ENCODE peak calls at places on chromosomes 16 and 17, in four cellular contexts. Z, P, C and K are unnamed samples.

GRCh38 chr16:58792188-58792587 is 58.1 kb upstream of the GOT2 start:
- DNase-seq in Z (no peak), P (no peak), C (no peak), K (no peak)

GRCh38 chr16:10087151-10087550 is 95.1 kb downstream of the GRIN2A start:
- DNase-seq in Z (no peak), P (no peak), C (no peak), K (no peak)

GRCh38 chr17:21523482-21524210 is 147.5 kb downstream of the KCNJ12 start:
- DNase-seq in Z (no peak), P (no peak), C (no peak), K (no peak)

GRCh38 chr17:79645777-79646088 is 34.9 kb upstream of the RBFOX3 start:
- DNase-seq in Z (no peak), P (no peak), C (no peak), K (no peak)

GRCh38 chr17:78925662-78926555 is 722 bp upstream of the TIMP2 start:
- DNase-seq in Z (peak; percentile 87), P (peak; percentile 70), C (no peak), K (peak; percentile 70)

GRCh38 chr17:73589096-73589980 is 54.9 kb downstream of the SDK2 start:
- DNase-seq in Z (no peak), P (no peak), C (no peak), K (no peak)

GRCh38 chr17:60743812-60744211 is 66.2 kb downstream of the BCAS3 start:
- DNase-seq in Z (no peak), P (peak; percentile 10), C (no peak), K (no peak)

GRCh38 chr17:38588775-38589174 is 17.0 kb downstream of the SRCIN1 start:
- DNase-seq in Z (no peak), P (no peak), C (no peak), K (no peak)

GRCh38 chr16:85366031-85366763 is 246.9 kb upstream of the GSE1 start:
- DNase-seq in Z (no peak), P (no peak), C (no peak), K (no peak)

GRCh38 chr17:61454095-61454931 is 2.1 kb downstream of the TBX4 start:
- DNase-seq in Z (no peak), P (no peak), C (no peak), K (no peak)

GRCh38 chr16:73083271-73083670 is 35.3 kb upstream of the ZFHX3 start:
- DNase-seq in Z (no peak), P (no peak), C (no peak), K (no peak)

GRCh38 chr17:27565874-27566672 is 64.9 kb upstream of the LGALS9 start:
- DNase-seq in Z (no peak), P (no peak), C (no peak), K (no peak)

GRCh38 chr17:37607637-37608368 is 1.4 kb downstream of the SYNRG start:
- DNase-seq in Z (no peak), P (no peak), C (peak; percentile 45), K (no peak)

GRCh38 chr16:23608194-23608593 is 12.1 kb upstream of the NDUFAB1 start:
- DNase-seq in Z (no peak), P (peak; percentile 8), C (no peak), K (no peak)

GRCh38 chr17:52297230-52298010 is 138.9 kb upstream of the CA10 start:
- DNase-seq in Z (no peak), P (no peak), C (no peak), K (no peak)

GRCh38 chr16:19098173-19098572 is 15.6 kb upstream of the ITPRIPL2 start:
- DNase-seq in Z (no peak), P (no peak), C (no peak), K (no peak)

DNA sequence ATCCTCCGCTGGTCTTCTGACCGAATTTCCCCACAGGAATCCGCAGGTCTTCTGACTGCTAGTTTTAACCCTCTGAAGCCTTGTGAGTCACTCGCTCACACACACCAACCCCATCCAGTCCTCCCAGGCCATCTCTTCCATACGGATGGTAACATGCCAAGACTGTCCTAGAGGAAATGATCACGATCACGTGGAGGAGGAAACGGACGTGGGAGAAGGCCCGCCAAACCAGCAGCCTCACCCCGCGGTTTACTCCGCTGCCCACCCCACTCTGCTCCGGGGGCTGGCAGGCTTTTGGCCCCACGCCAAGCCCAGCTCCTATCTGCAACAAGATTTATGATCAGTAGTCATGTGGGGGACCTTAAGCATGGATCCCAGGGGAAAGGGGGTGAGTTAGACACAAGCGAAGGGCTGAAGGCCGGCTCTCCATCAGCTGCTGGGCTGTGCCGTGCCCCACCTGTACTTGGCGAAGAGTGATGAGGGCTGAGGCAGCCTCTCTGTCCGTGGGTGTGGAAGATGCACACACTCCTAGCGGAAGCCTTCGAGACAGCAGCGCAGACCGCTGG is 1.5 kb upstream of the FAAP100 start:
- DNase-seq in Z (no peak), P (peak; percentile 92), C (peak; percentile 19), K (no peak)
- H3K27ac ChIP-seq in Z (peak overlapping the region; percentile 82), P (peak overlapping the region; percentile 98), C (peak overlapping the region; percentile 90), K (peak overlapping the region; percentile 44)

DNA sequence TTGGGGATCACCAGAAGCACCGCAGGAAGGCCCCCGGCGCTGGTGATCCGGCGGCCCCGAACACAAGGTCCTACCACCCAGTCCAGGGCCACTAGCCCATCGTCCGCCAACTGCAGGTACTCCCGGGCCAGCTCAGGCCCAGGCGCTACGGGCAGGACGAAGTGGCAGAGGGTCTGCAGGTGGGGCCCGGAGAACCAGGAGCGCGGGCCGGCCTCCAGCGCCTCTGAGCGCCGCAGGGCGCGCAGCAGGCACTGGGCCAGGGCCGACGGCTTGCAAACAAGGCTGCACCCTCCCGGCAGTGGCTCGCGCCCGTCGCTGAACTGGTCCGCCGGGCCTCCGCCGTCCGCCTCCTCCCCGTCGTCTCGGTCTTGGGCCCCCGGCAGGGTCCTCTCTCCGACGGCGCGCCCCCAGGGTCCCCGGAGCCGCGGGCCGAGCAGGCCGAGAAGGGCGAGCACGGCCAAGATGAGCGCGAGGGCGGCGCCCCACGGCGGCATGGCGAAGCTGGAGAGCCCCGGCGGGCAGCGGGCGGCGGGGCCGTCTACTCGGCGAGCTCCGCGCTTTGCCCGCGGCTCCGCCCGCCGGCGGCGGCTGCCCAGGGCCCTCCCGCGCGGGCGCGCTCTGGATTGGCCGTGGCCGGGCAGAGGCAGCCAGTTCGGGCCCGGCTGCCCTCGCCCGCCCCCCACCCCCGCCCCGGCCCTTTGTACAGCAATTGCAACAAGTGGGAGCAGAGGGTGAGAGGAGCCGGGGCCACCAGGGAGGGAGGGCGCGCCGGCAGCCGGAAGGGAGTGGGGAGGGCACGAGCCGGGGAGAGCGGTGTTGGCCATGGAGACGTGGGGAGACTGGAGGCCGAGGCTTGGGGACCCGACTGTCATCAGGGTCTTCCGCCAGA is at the start of gene ABHD15:
- DNase-seq in Z (peak; percentile 50), P (no peak), C (peak; percentile 84), K (peak; percentile 62)
- H3K27ac ChIP-seq in Z (peak within 1 kb of the TSS; percentile 92), P (peak within 1 kb of the TSS; percentile 47), C (peak within 1 kb of the TSS; percentile 86), K (peak within 1 kb of the TSS; percentile 73)

GRCh38 chr17:49089094-49089493 is 43.5 kb upstream of the B4GALNT2 start:
- DNase-seq in Z (no peak), P (no peak), C (peak; percentile 24), K (no peak)

GRCh38 chr17:49086649-49087048 is 45.9 kb upstream of the B4GALNT2 start:
- DNase-seq in Z (no peak), P (no peak), C (no peak), K (no peak)

GRCh38 chr17:49090885-49091594 is 41.5 kb upstream of the B4GALNT2 start:
- DNase-seq in Z (no peak), P (no peak), C (no peak), K (no peak)

GRCh38 chr17:49086316-49086605 is 46.3 kb upstream of the B4GALNT2 start:
- DNase-seq in Z (no peak), P (no peak), C (peak; percentile 74), K (no peak)

GRCh38 chr17:49085565-49086315 is 46.8 kb upstream of the B4GALNT2 start:
- DNase-seq in Z (no peak), P (no peak), C (no peak), K (no peak)
- H3K27ac ChIP-seq in Z (no peak overlapping the region), P (no peak overlapping the region), C (no peak overlapping the region), K (no peak overlapping the region)

GRCh38 chr16:24883714-24884151 is 38.0 kb downstream of the SLC5A11 start:
- DNase-seq in Z (no peak), P (no peak), C (no peak), K (no peak)

GRCh38 chr16:24890746-24891145 is 45.0 kb downstream of the SLC5A11 start:
- DNase-seq in Z (no peak), P (no peak), C (no peak), K (no peak)

GRCh38 chr16:24887472-24887871 is 41.7 kb downstream of the SLC5A11 start:
- DNase-seq in Z (no peak), P (no peak), C (no peak), K (no peak)
- H3K27ac ChIP-seq in Z (no peak overlapping the region), P (no peak overlapping the region), C (no peak overlapping the region), K (no peak overlapping the region)

GRCh38 chr16:24645739-24646645 is 83.5 kb upstream of the TNRC6A start:
- DNase-seq in Z (no peak), P (peak; percentile 99), C (no peak), K (no peak)
- H3K27ac ChIP-seq in Z (no peak overlapping the region), P (peak overlapping the region; percentile 86), C (no peak overlapping the region), K (no peak overlapping the region)

DNA sequence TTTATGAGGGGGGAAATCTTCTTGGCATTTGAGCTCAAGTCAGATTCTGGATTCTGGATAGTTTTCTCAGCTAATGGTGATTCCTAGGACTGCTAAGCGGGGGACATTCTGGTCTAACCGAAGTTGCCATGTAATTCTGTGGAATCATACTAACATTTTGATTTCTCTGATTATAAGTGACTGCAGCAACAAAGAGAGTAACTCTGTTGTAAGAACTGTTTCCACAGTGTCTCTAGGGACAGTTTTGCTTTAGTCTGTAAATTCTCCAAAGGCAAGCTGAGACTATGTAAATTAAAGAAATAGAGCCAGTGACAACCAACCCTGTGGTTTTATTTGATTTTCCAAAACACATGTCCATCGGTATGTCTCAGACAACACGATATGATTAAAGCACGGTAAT is 286.2 kb downstream of the IRX3 start:
- DNase-seq in Z (no peak), P (no peak), C (no peak), K (no peak)
- H3K27ac ChIP-seq in Z (no peak overlapping the region), P (no peak overlapping the region), C (no peak overlapping the region), K (no peak overlapping the region)

GRCh38 chr17:7627250-7628121 is at the start of gene SAT2:
- DNase-seq in Z (peak; percentile 91), P (peak; percentile 86), C (peak; percentile 97), K (peak; percentile 96)
- H3K27ac ChIP-seq in Z (peak within 1 kb of the TSS; percentile 95), P (peak within 1 kb of the TSS; percentile 91), C (peak within 1 kb of the TSS; percentile 95), K (peak within 1 kb of the TSS; percentile 91)